ENCODE peak calls at places on chromosomes 6 and 20, in nine cellular contexts. X is GM23338, F is A549, J is fibroblast of lung, R is brain microvascular endothelial cell, G is MM.1S, A is HCT116, D is lower lobe of right lung, E is neural progenitor cell. L is an unnamed sample.
A peak's percentile ranks its signal among the peaks of the same experiment; 100 is the strongest.

GRCh38 chr20:48965189-48965910 is 43.8 kb downstream of the ARFGEF2 start:
- DNase-seq in X (no peak), F (no peak), J (peak; percentile 53), R (no peak), G (no peak), A (no peak), D (no peak), E (no peak), L (no peak)

GRCh38 chr6:41586564-41586963 is 40.4 kb downstream of the FOXP4 start:
- DNase-seq in X (no peak), F (no peak), J (no peak), R (no peak), G (no peak), A (no peak), D (no peak), E (no peak), L (no peak)

GRCh38 chr20:24694157-24694726 is 224.8 kb downstream of the SYNDIG1 start:
- DNase-seq in X (no peak), F (no peak), J (no peak), R (no peak), G (no peak), A (no peak), D (no peak), E (no peak), L (no peak)

GRCh38 chr6:31332637-31333602 is 24.1 kb downstream of the HLA-B start:
- DNase-seq in X (no peak), F (no peak), J (no peak), R (no peak), G (no peak), A (no peak), D (no peak), E (no peak), L (peak; percentile 78)

GRCh38 chr6:41970436-41970846 is 28.8 kb upstream of the CCND3 start:
- DNase-seq in X (no peak), F (peak; percentile 25), J (peak; percentile 49), R (peak; percentile 18), G (no peak), A (no peak), D (peak; percentile 77), E (no peak), L (no peak)

GRCh38 chr6:124132256-124132655 is 328.6 kb downstream of the NKAIN2 start:
- DNase-seq in X (no peak), F (no peak), J (no peak), R (no peak), G (no peak), A (no peak), D (no peak), E (no peak), L (no peak)

GRCh38 chr20:25623225-25623735 is 534 bp downstream of the NANP start:
- DNase-seq in X (peak; percentile 27), F (peak; percentile 52), J (no peak), R (peak; percentile 13), G (peak; percentile 21), A (peak; percentile 0), D (peak; percentile 64), E (peak; percentile 41), L (peak; percentile 63)

GRCh38 chr20:39072132-39072531 is 110.0 kb downstream of the DHX35 start:
- DNase-seq in X (no peak), F (no peak), J (no peak), R (no peak), G (no peak), A (no peak), D (no peak), E (no peak), L (no peak)

GRCh38 chr6:56570434-56571359 is 72.0 kb downstream of the DST start:
- DNase-seq in X (peak; percentile 51), F (peak; percentile 20), J (peak; percentile 50), R (no peak), G (peak; percentile 25), A (no peak), D (no peak), E (no peak), L (peak; percentile 37)

GRCh38 chr6:7204726-7205125 is 97.0 kb downstream of the RREB1 start:
- DNase-seq in X (no peak), F (no peak), J (no peak), R (no peak), G (no peak), A (no peak), D (no peak), E (no peak), L (no peak)

GRCh38 chr6:159976844-159977241 is 8.0 kb downstream of the IGF2R start:
- DNase-seq in X (no peak), F (no peak), J (no peak), R (no peak), G (no peak), A (no peak), D (no peak), E (no peak), L (no peak)
- H3K4me3 ChIP-seq in X (no peak overlapping the region), F (no peak overlapping the region), J (no peak overlapping the region), R (no peak overlapping the region), G (no peak overlapping the region), A (no peak overlapping the region), D (no peak overlapping the region), E (no peak overlapping the region), L (no peak overlapping the region)

GRCh38 chr20:63657937-63658748 is at the start of gene RTEL1:
- DNase-seq in X (peak; percentile 96), F (peak; percentile 97), J (peak; percentile 94), R (peak; percentile 86), G (peak; percentile 94), A (peak; percentile 80), D (peak; percentile 95), E (peak; percentile 95), L (peak; percentile 95)

GRCh38 chr20:63660622-63661021 is 2.5 kb downstream of the RTEL1 start:
- DNase-seq in X (no peak), F (no peak), J (no peak), R (no peak), G (no peak), A (no peak), D (no peak), E (no peak), L (no peak)

GRCh38 chr20:63659370-63659769 is 1.3 kb downstream of the RTEL1 start:
- DNase-seq in X (no peak), F (no peak), J (no peak), R (no peak), G (no peak), A (no peak), D (no peak), E (no peak), L (no peak)

GRCh38 chr20:63657260-63657936 is 714 bp upstream of the RTEL1 start:
- DNase-seq in X (peak; percentile 56), F (no peak), J (peak; percentile 36), R (no peak), G (no peak), A (no peak), D (peak; percentile 49), E (no peak), L (no peak)

GRCh38 chr20:63658749-63659187 is 656 bp downstream of the RTEL1 start:
- DNase-seq in X (no peak), F (no peak), J (peak; percentile 51), R (peak; percentile 20), G (no peak), A (no peak), D (peak; percentile 69), E (no peak), L (no peak)
- TF ChIP-seq CTCF in X (no peak), F (no peak), J (no peak), R (no peak), G (no peak), A (no peak), D (no peak), E (no peak), L (no peak)

GRCh38 chr20:63740070-63740500 is 509 bp downstream of the SLC2A4RG start:
- DNase-seq in X (peak; percentile 56), F (peak; percentile 45), J (peak; percentile 37), R (no peak), G (no peak), A (no peak), D (peak; percentile 68), E (peak; percentile 85), L (peak; percentile 60)

GRCh38 chr20:63740501-63741353 is 1.2 kb downstream of the SLC2A4RG start:
- DNase-seq in X (peak; percentile 73), F (peak; percentile 94), J (peak; percentile 95), R (peak; percentile 76), G (no peak), A (peak; percentile 48), D (peak; percentile 91), E (peak; percentile 83), L (peak; percentile 49)

GRCh38 chr20:63741676-63742380 is 2.3 kb downstream of the SLC2A4RG start:
- DNase-seq in X (no peak), F (no peak), J (no peak), R (no peak), G (no peak), A (no peak), D (no peak), E (no peak), L (no peak)

GRCh38 chr20:63742381-63743024 is 2.9 kb downstream of the SLC2A4RG start:
- DNase-seq in X (no peak), F (no peak), J (no peak), R (no peak), G (no peak), A (no peak), D (no peak), E (no peak), L (no peak)

DNA sequence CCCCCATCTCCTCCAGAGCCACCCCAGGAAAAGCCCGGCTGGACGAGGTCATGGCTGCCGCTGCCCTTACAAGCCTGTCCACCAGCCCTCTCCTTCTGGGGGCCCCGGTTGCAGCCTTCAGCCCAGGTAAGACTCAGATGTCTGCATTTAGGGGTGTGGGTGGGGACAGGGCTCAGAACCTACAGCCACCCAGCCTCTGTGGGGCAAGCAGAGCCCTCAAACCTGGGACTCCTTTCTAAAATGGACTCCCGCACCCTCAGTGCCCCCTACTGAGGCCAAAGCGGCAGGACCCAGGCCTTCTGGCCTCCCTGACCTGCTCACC is 1.7 kb downstream of the SLC2A4RG start:
- DNase-seq in X (no peak), F (no peak), J (no peak), R (no peak), G (no peak), A (no peak), D (no peak), E (no peak), L (no peak)
- H3K4me3 ChIP-seq in X (peak overlapping the region; percentile 71), F (peak overlapping the region; percentile 97), J (peak overlapping the region; percentile 69), R (peak overlapping the region; percentile 55), G (no peak overlapping the region), A (peak overlapping the region; percentile 76), D (peak overlapping the region; percentile 73), E (peak overlapping the region; percentile 90), L (no peak overlapping the region)

GRCh38 chr20:57762531-57763234 is 52.9 kb upstream of the PMEPA1 start:
- DNase-seq in X (no peak), F (no peak), J (no peak), R (no peak), G (no peak), A (no peak), D (no peak), E (no peak), L (no peak)

GRCh38 chr20:57759724-57760123 is 49.9 kb upstream of the PMEPA1 start:
- DNase-seq in X (no peak), F (no peak), J (no peak), R (no peak), G (no peak), A (no peak), D (no peak), E (peak; percentile 22), L (no peak)

GRCh38 chr20:57760698-57761412 is 51.0 kb upstream of the PMEPA1 start:
- DNase-seq in X (no peak), F (no peak), J (no peak), R (no peak), G (no peak), A (no peak), D (no peak), E (no peak), L (peak; percentile 17)

GRCh38 chr20:57761413-57761734 is 51.6 kb upstream of the PMEPA1 start:
- DNase-seq in X (no peak), F (no peak), J (no peak), R (no peak), G (no peak), A (no peak), D (no peak), E (no peak), L (no peak)

GRCh38 chr20:57763235-57763595 is 53.4 kb upstream of the PMEPA1 start:
- DNase-seq in X (no peak), F (no peak), J (no peak), R (no peak), G (no peak), A (no peak), D (no peak), E (no peak), L (no peak)
- TF ChIP-seq CTCF in X (no peak), F (no peak), J (no peak), R (no peak), G (no peak), A (no peak), D (no peak), E (no peak), L (no peak)